ENCODE peak calls at places on chromosome 15, in ten cellular contexts. A is GOT3; O is A549; J is kidney glomerular epithelial cell; N is mesothelial cell of epicardium; Q is cardiac fibroblast; S is stimulated activated CD4-positive, alpha-beta T cell treated with anti-CD3 and anti-CD28 coated beads, TNF-alpha, amount 100 ng/mL, for 1 hour; P is body of pancreas; K is progenitor cell of endocrine pancreas; E is Right ventricle myocardium inferior. Y is an unnamed sample.
A peak's percentile ranks its signal among the peaks of the same experiment; 100 is the strongest.

GRCh38 chr15:80967451-80967850 is 22.2 kb downstream of the MESD start:
- DNase-seq in K (no peak), E (no peak), S (no peak), N (peak; percentile 72), A (no peak), J (peak; percentile 41), P (no peak), O (no peak), Q (peak; percentile 62), Y (no peak)

GRCh38 chr15:79896131-79896633 is 632 bp downstream of the MTHFS start:
- DNase-seq in N (no peak), S (no peak), P (no peak), J (peak; percentile 11), E (no peak), K (no peak), Q (no peak), A (no peak), O (no peak), Y (no peak)

GRCh38 chr15:28990390-28990789 is 104.6 kb downstream of the APBA2 start:
- DNase-seq in O (no peak), Q (no peak), E (no peak), K (no peak), N (no peak), J (no peak), S (no peak), P (no peak), A (no peak), Y (no peak)

GRCh38 chr15:29135266-29135665 is 134.4 kb downstream of the NSMCE3 start:
- DNase-seq in E (no peak), K (no peak), Q (peak; percentile 15), S (no peak), A (no peak), J (no peak), P (no peak), N (no peak), O (no peak), Y (no peak)

GRCh38 chr15:39321977-39322376 is 258.9 kb upstream of the THBS1 start:
- DNase-seq in O (no peak), P (no peak), N (no peak), E (no peak), K (no peak), A (no peak), Q (peak; percentile 43), J (no peak), S (no peak), Y (no peak)

GRCh38 chr15:73697033-73697467 is 12.9 kb downstream of the CD276 start:
- DNase-seq in J (peak; percentile 68), K (no peak), E (peak; percentile 91), S (peak; percentile 44), A (no peak), N (peak; percentile 51), P (peak; percentile 82), Q (peak; percentile 95), O (no peak), Y (peak; percentile 66)

GRCh38 chr15:62464705-62465104 is 299.6 kb upstream of the C2CD4B start:
- DNase-seq in Q (peak; percentile 49), P (no peak), J (no peak), N (no peak), S (no peak), K (no peak), E (no peak), O (no peak), A (no peak), Y (no peak)

GRCh38 chr15:68730491-68731317 is 90.0 kb downstream of the ANP32A start:
- DNase-seq in K (no peak), E (no peak), J (peak; percentile 66), A (no peak), N (no peak), O (peak; percentile 68), Q (peak; percentile 61), S (no peak), P (peak; percentile 54), Y (peak; percentile 77)

GRCh38 chr15:101014921-101015841 is 96.0 kb downstream of the LRRK1 start:
- DNase-seq in S (peak; percentile 36), N (peak; percentile 85), K (peak; percentile 69), E (peak; percentile 88), P (peak; percentile 66), Q (peak; percentile 81), J (peak; percentile 12), O (peak; percentile 68), A (no peak), Y (no peak)

GRCh38 chr15:24848050-24848449 is 106.7 kb upstream of the SNRPN start:
- DNase-seq in K (peak; percentile 31), A (no peak), E (no peak), J (peak; percentile 39), N (no peak), P (peak; percentile 50), Q (peak; percentile 29), S (no peak), O (peak; percentile 62), Y (peak; percentile 68)

GRCh38 chr15:29268706-29269484 is 727 bp downstream of the NSMCE3 start:
- DNase-seq in J (peak; percentile 23), S (peak; percentile 10), O (peak; percentile 53), E (no peak), K (peak; percentile 11), N (no peak), P (peak; percentile 31), A (no peak), Q (peak; percentile 46), Y (peak; percentile 11)

GRCh38 chr15:31567861-31568260 is 241.2 kb downstream of the KLF13 start:
- DNase-seq in Q (no peak), N (no peak), A (no peak), O (no peak), J (no peak), P (no peak), E (no peak), K (no peak), S (no peak), Y (no peak)

GRCh38 chr15:72472907-72473669 is 1.0 kb upstream of the ARIH1 start:
- DNase-seq in E (no peak), A (no peak), S (no peak), K (no peak), J (no peak), Q (peak; percentile 54), O (peak; percentile 42), P (no peak), N (no peak), Y (no peak)

GRCh38 chr15:56732135-56732880 is 1.0 kb downstream of the ZNF280D start:
- DNase-seq in Q (peak; percentile 71), J (no peak), K (no peak), E (no peak), A (no peak), P (peak; percentile 19), N (no peak), S (no peak), O (peak; percentile 10), Y (no peak)

GRCh38 chr15:72203507-72203837 is 5.9 kb upstream of the GRAMD2A start:
- DNase-seq in P (peak; percentile 61), A (no peak), O (peak; percentile 45), N (no peak), J (peak; percentile 77), K (no peak), Q (peak; percentile 59), S (no peak), E (peak; percentile 78), Y (peak; percentile 48)

GRCh38 chr15:91887921-91888373 is 34.4 kb downstream of the SLCO3A1 start:
- DNase-seq in Q (no peak), K (no peak), J (no peak), A (no peak), O (no peak), E (no peak), P (no peak), N (no peak), S (no peak), Y (no peak)

GRCh38 chr15:42364529-42364928 is 5.2 kb downstream of the CAPN3 start:
- DNase-seq in A (no peak), O (no peak), K (no peak), J (peak; percentile 1), Q (no peak), P (peak; percentile 22), N (no peak), E (no peak), S (no peak), Y (no peak)

GRCh38 chr15:36594556-36595090 is 15.2 kb downstream of the CDIN1 start:
- DNase-seq in S (no peak), N (no peak), K (no peak), Q (no peak), O (no peak), P (no peak), A (no peak), J (no peak), E (no peak), Y (no peak)

GRCh38 chr15:41241251-41241964 is 10.3 kb downstream of the CHP1 start:
- DNase-seq in K (no peak), A (no peak), O (no peak), S (no peak), N (peak; percentile 42), E (no peak), J (no peak), P (peak; percentile 56), Q (no peak), Y (no peak)

GRCh38 chr15:98937413-98938104 is 70.0 kb downstream of the PGPEP1L start:
- DNase-seq in E (no peak), K (no peak), J (no peak), A (no peak), P (no peak), O (no peak), N (no peak), Q (no peak), S (no peak), Y (no peak)

GRCh38 chr15:79815468-79815867 is 81.3 kb downstream of the MTHFS start:
- DNase-seq in O (no peak), Q (no peak), E (peak; percentile 59), A (no peak), N (no peak), K (no peak), S (no peak), J (no peak), P (no peak), Y (no peak)

GRCh38 chr15:75904241-75904631 is 558 bp downstream of the FBXO22 start:
- DNase-seq in S (no peak), K (peak; percentile 23), Q (peak; percentile 51), J (peak; percentile 36), O (peak; percentile 59), E (no peak), A (no peak), P (peak; percentile 28), N (peak; percentile 60), Y (no peak)

GRCh38 chr15:78360426-78360825 is 20.3 kb downstream of the CRABP1 start:
- DNase-seq in N (no peak), Q (no peak), A (no peak), O (no peak), E (no peak), K (no peak), S (no peak), J (no peak), P (no peak), Y (no peak)

GRCh38 chr15:93997071-93997658 is 234.2 kb upstream of the MCTP2 start:
- DNase-seq in Q (peak; percentile 37), A (no peak), O (peak; percentile 28), E (no peak), J (peak; percentile 53), K (no peak), N (no peak), P (peak; percentile 32), S (no peak), Y (no peak)

GRCh38 chr15:53978248-53978906 is at the start of gene UNC13C:
- DNase-seq in Q (no peak), J (peak; percentile 24), P (peak; percentile 2), O (peak; percentile 21), E (peak; percentile 55), S (no peak), A (no peak), K (peak; percentile 37), N (peak; percentile 63), Y (peak; percentile 63)

GRCh38 chr15:38564557-38565286 is at the start of gene RASGRP1:
- DNase-seq in S (peak; percentile 79), O (peak; percentile 46), E (peak; percentile 71), P (peak; percentile 77), K (peak; percentile 60), J (no peak), Q (peak; percentile 37), N (peak; percentile 77), A (no peak), Y (peak; percentile 71)

GRCh38 chr15:62928996-62929350 is 113.6 kb upstream of the TPM1 start:
- DNase-seq in N (no peak), E (no peak), J (peak; percentile 67), S (no peak), A (no peak), P (no peak), O (peak; percentile 72), Q (peak; percentile 89), K (no peak), Y (no peak)

GRCh38 chr15:75171408-75171807 is 30.3 kb upstream of the C15orf39 start:
- DNase-seq in E (no peak), Q (peak; percentile 82), N (no peak), A (no peak), S (no peak), J (peak; percentile 24), K (no peak), P (no peak), O (no peak), Y (no peak)

Y was measured in ascending aorta.